ENCODE peak calls at places on chromosomes 3 and 15, in five cellular contexts. K is H9; D is left lung; P is right atrium auricular region; M is CD4-positive, alpha-beta T cell. L is an unnamed sample.

GRCh38 chr3:159771865-159772611 is 216.6 kb upstream of the IL12A start:
- DNase-seq in K (no peak), D (no peak), P (no peak), M (no peak), L (no peak)

GRCh38 chr3:177371903-177372302 is 174.6 kb upstream of the TBL1XR1 start:
- DNase-seq in K (no peak), D (no peak), P (no peak), M (no peak), L (no peak)

GRCh38 chr15:63510548-63510940 is 6.2 kb downstream of the USP3 start:
- DNase-seq in K (no peak), D (no peak), P (no peak), M (no peak), L (no peak)

GRCh38 chr3:177705976-177706866 is 508.9 kb upstream of the TBL1XR1 start:
- DNase-seq in K (no peak), D (no peak), P (peak; percentile 62), M (no peak), L (no peak)

GRCh38 chr15:63019539-63020109 is 22.9 kb upstream of the TPM1 start:
- DNase-seq in K (peak; percentile 74), D (no peak), P (no peak), M (no peak), L (no peak)

GRCh38 chr15:61880079-61880478 is 180.2 kb downstream of the VPS13C start:
- DNase-seq in K (no peak), D (no peak), P (no peak), M (no peak), L (no peak)

GRCh38 chr3:124273651-124274050 is 281.7 kb upstream of the ROPN1 start:
- DNase-seq in K (no peak), D (no peak), P (no peak), M (no peak), L (no peak)

GRCh38 chr3:104909188-104909587 is 457.5 kb upstream of the ALCAM start:
- DNase-seq in K (no peak), D (no peak), P (no peak), M (no peak), L (no peak)

GRCh38 chr3:39271363-39271762 is 8.5 kb downstream of the CX3CR1 start:
- DNase-seq in K (no peak), D (no peak), P (no peak), M (no peak), L (no peak)

GRCh38 chr3:15579071-15579470 is 22.3 kb downstream of the HACL1 start:
- DNase-seq in K (no peak), D (no peak), P (no peak), M (no peak), L (no peak)

DNA sequence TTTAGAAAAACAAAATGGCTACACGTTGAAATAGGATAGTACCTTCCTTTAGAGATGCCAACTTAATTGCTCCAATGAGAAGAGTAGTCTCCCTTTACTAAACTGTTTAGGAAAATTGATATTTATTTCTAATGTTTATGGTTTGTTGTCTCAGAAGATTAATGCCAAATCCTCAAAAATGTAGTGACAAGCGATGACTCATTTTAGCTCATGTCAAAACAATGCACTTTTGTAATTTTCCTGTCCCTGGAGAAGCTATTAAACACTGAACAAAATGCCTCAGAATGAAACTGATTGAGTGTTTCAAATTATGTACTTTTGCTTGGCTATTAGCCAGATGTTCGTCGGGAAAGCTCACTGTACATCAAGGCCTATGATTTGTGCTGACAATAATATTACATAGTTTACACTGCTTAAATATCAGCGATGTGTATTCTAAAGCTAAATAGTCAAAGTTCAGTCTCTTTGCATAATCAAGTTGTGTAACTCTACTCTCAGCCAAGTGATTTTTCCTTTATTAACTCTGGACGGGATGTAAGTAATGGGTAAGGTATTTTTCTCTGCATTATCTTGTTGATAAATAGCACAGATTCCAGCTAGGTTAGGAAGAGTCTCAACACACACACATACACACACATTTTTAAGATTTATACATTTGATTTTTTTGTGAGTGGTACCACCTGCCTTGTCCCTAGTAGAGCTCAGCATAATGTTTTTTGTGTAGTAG is 83.7 kb downstream of the CMSS1 start:
- DNase-seq in K (no peak), D (no peak), P (no peak), M (no peak), L (no peak)
- TF ChIP-seq CTCF in K (no peak), D (no peak), P (no peak), M (no peak), L (no peak)

GRCh38 chr3:121975702-121976302 is 46.2 kb downstream of the ILDR1 start:
- DNase-seq in K (no peak), D (no peak), P (no peak), M (no peak), L (no peak)
- TF ChIP-seq CTCF in K (no peak), D (no peak), P (no peak), M (no peak), L (no peak)

GRCh38 chr3:194009019-194009418 is 126.9 kb upstream of the HES1 start:
- DNase-seq in K (no peak), D (no peak), P (no peak), M (no peak), L (no peak)

GRCh38 chr3:194007598-194008337 is 128.2 kb upstream of the HES1 start:
- DNase-seq in K (no peak), D (no peak), P (no peak), M (no peak), L (no peak)

GRCh38 chr3:194011807-194012206 is 124.1 kb upstream of the HES1 start:
- DNase-seq in K (no peak), D (no peak), P (no peak), M (no peak), L (no peak)

GRCh38 chr3:194006102-194006501 is 129.8 kb upstream of the HES1 start:
- DNase-seq in K (no peak), D (no peak), P (no peak), M (no peak), L (no peak)

GRCh38 chr3:194009892-194010533 is 125.9 kb upstream of the HES1 start:
- DNase-seq in K (peak; percentile 53), D (no peak), P (no peak), M (no peak), L (no peak)
- TF ChIP-seq CTCF in K (peak; percentile 26), D (no peak), P (no peak), M (no peak), L (peak; percentile 30)

GRCh38 chr3:194274424-194275085 is 76.6 kb downstream of the CPN2 start:
- DNase-seq in K (peak; percentile 26), D (no peak), P (peak; percentile 53), M (no peak), L (no peak)
- TF ChIP-seq CTCF in K (no peak), D (no peak), P (no peak), M (no peak), L (no peak)

DNA sequence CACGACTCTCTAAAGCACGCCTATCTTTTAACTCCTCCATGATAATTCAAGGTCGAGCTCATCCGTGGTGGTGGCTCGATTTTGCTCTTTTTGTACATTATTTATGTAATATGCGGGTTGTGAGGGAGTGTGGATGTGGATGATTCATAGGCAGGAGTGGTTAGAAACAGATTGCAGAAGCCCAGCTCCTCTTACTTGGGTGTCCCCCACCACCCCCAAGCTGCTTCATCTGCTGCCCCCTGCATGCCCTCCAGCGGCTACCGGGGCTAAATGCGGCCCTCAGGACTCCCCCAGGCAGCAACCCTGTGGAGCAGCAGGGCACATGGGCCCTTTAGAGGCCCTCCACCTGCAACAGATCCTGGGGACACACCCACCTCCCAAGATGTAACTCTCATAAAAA is 111.5 kb upstream of the SELENOK start:
- DNase-seq in K (no peak), D (no peak), P (no peak), M (no peak), L (no peak)
- TF ChIP-seq CTCF in K (no peak), D (no peak), P (no peak), M (no peak), L (no peak)

GRCh38 chr3:27146786-27147185 is 222.4 kb downstream of the NEK10 start:
- DNase-seq in K (no peak), D (no peak), P (no peak), M (no peak), L (no peak)

GRCh38 chr3:27138005-27138404 is 231.2 kb downstream of the NEK10 start:
- DNase-seq in K (peak; percentile 32), D (peak; percentile 28), P (no peak), M (no peak), L (no peak)

GRCh38 chr3:27138562-27138961 is 230.6 kb downstream of the NEK10 start:
- DNase-seq in K (no peak), D (no peak), P (no peak), M (no peak), L (no peak)

GRCh38 chr3:27145719-27146118 is 223.5 kb downstream of the NEK10 start:
- DNase-seq in K (no peak), D (no peak), P (no peak), M (no peak), L (no peak)

GRCh38 chr3:27141668-27142067 is 227.5 kb downstream of the NEK10 start:
- DNase-seq in K (no peak), D (no peak), P (no peak), M (no peak), L (no peak)
- TF ChIP-seq CTCF in K (peak; percentile 66), D (no peak), P (no peak), M (no peak), L (peak; percentile 15)

DNA sequence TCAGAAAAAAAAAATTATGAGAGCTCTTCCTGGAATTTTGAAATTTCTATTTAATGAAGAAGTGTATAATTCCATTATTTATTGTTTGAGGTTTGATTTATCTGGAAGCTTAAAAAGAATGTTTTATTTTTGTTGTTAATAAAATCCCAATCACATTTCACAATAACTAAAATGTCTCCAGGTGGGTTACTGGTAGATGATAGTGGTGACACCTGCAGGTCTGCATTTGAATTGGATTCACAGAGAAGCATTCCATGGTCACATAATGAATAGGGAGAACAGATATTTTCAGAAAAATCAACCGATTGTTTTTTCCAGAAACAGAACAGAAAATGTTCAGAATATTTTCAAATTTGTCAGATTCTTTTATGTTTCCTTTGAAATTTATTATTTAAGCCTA is 48.3 kb downstream of the ASB7 start:
- DNase-seq in K (no peak), D (no peak), P (no peak), M (no peak), L (no peak)
- TF ChIP-seq CTCF in K (peak; percentile 63), D (no peak), P (no peak), M (no peak), L (peak; percentile 32)

DNA sequence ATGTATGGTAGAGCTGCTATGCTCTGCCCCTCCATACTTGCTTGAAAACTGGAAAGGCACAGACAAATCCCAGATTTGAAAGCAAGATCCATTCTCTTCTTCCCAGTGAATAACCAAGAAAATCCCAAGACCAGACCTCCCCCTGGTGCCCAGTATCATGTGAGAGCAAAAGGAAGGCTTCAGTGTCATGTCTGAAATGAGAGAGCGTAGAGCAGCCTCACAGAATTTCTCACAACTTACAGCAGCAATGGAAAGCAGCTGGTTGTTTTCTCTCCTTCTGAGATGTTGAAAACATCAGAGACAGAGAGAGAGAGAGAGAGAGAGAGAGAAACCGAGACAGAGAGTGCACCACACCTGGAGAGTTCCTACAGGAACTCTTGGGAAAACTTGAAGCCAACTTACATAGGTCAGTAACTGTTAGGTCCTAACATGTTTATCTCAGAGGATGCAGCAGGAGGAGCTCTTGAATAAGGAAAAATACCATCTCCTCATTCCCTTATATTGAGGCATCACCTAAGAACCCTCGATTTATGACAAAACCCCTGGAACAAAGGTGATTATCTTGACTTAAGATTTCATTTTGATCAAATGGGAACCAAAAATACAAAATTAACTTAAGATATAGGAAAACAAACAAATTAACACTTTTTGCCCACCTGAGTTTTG is 273.3 kb downstream of the NSUN3 start:
- DNase-seq in K (peak; percentile 31), D (no peak), P (no peak), M (no peak), L (no peak)
- TF ChIP-seq CTCF in K (peak; percentile 76), D (peak; percentile 23), P (peak; percentile 13), M (no peak), L (peak; percentile 61)

L was measured in progenitor cell of endocrine pancreas.